ENCODE peak calls at places on chromosomes 13 and 19, in seven cellular contexts. S, N, G, I, Q, P and D are unnamed samples.

GRCh38 chr13:21348771-21349170 is 110.3 kb downstream of the ZDHHC20 start:
- DNase-seq in S (no peak), N (no peak), G (no peak), I (no peak), Q (no peak), P (no peak), D (no peak)

GRCh38 chr19:19741184-19741583 is 8.3 kb upstream of the ZNF14 start:
- DNase-seq in S (no peak), N (no peak), G (no peak), I (no peak), Q (peak; percentile 42), P (no peak), D (no peak)

GRCh38 chr13:34411881-34412280 is 530.2 kb upstream of the NBEA start:
- DNase-seq in S (no peak), N (no peak), G (no peak), I (no peak), Q (no peak), P (no peak), D (no peak)

GRCh38 chr13:21006141-21007005 is 55.0 kb downstream of the LATS2 start:
- DNase-seq in S (no peak), N (no peak), G (no peak), I (no peak), Q (no peak), P (no peak), D (peak; percentile 63)

GRCh38 chr19:19911150-19911549 is 10.4 kb downstream of the ZNF93 start:
- DNase-seq in S (no peak), N (no peak), G (no peak), I (peak; percentile 61), Q (no peak), P (no peak), D (no peak)

GRCh38 chr19:56958428-56958827 is 117.9 kb upstream of the PEG3 start:
- DNase-seq in S (no peak), N (no peak), G (no peak), I (no peak), Q (no peak), P (no peak), D (no peak)

GRCh38 chr19:6092329-6093286 is 17.7 kb downstream of the RFX2 start:
- DNase-seq in S (peak; percentile 95), N (peak; percentile 95), G (peak; percentile 75), I (peak; percentile 84), Q (no peak), P (peak; percentile 81), D (no peak)

GRCh38 chr19:47309038-47309437 is 623 bp upstream of the C5AR1 start:
- DNase-seq in S (no peak), N (peak; percentile 74), G (no peak), I (no peak), Q (no peak), P (no peak), D (no peak)

GRCh38 chr19:1236566-1236965 is 1.2 kb downstream of the CBARP start:
- DNase-seq in S (no peak), N (no peak), G (no peak), I (no peak), Q (no peak), P (no peak), D (no peak)

GRCh38 chr19:42207767-42208259 is 9.7 kb downstream of the DEDD2 start:
- DNase-seq in S (peak; percentile 32), N (no peak), G (no peak), I (peak; percentile 84), Q (no peak), P (peak; percentile 77), D (no peak)

GRCh38 chr13:30982506-30982905 is 50.0 kb downstream of the TEX26 start:
- DNase-seq in S (no peak), N (no peak), G (no peak), I (no peak), Q (no peak), P (no peak), D (no peak)

GRCh38 chr19:55253842-55254624 is 4.8 kb downstream of the PPP6R1 start:
- DNase-seq in S (peak; percentile 76), N (no peak), G (no peak), I (no peak), Q (peak; percentile 97), P (no peak), D (no peak)

GRCh38 chr13:100549316-100549715 is 39.3 kb downstream of the GGACT start:
- DNase-seq in S (no peak), N (no peak), G (no peak), I (no peak), Q (no peak), P (no peak), D (peak; percentile 38)

DNA sequence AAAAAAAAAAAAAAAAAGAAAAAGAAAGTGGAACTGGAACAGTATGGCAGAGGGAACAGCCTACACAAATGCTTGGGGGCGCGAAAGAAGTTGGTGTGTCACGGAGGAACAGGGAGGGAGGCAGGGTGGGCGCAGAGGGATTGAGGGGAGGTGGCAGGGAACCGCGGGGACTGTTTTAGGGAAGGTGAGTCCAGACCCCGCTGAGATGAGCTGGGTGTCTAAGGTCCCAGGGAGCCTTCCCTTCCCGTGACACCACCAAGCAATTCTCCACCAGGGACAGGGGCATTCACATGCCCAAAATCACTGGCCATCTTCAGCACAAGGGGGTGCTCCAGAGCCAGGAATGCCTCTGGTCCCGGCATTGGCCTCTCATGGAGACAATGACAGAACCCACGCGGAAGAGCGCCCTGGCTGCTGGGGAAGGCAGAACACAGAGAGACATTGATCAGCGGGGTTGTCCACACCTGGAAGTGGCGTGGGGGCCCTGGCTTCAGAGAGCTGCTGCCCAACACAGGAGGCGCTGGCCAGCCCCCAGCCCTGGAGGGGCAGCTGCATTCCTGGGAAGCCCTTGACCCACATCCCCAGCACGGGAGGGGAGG is 6.9 kb downstream of the PEAK3 start:
- DNase-seq in S (no peak), N (peak; percentile 82), G (peak; percentile 77), I (peak; percentile 37), Q (peak; percentile 62), P (peak; percentile 45), D (no peak)
- TF ChIP-seq CTCF in S (peak; percentile 40), N (peak; percentile 17), G (peak; percentile 37), I (peak; percentile 52), Q (peak; percentile 67), P (peak; percentile 29), D (peak; percentile 67)

DNA sequence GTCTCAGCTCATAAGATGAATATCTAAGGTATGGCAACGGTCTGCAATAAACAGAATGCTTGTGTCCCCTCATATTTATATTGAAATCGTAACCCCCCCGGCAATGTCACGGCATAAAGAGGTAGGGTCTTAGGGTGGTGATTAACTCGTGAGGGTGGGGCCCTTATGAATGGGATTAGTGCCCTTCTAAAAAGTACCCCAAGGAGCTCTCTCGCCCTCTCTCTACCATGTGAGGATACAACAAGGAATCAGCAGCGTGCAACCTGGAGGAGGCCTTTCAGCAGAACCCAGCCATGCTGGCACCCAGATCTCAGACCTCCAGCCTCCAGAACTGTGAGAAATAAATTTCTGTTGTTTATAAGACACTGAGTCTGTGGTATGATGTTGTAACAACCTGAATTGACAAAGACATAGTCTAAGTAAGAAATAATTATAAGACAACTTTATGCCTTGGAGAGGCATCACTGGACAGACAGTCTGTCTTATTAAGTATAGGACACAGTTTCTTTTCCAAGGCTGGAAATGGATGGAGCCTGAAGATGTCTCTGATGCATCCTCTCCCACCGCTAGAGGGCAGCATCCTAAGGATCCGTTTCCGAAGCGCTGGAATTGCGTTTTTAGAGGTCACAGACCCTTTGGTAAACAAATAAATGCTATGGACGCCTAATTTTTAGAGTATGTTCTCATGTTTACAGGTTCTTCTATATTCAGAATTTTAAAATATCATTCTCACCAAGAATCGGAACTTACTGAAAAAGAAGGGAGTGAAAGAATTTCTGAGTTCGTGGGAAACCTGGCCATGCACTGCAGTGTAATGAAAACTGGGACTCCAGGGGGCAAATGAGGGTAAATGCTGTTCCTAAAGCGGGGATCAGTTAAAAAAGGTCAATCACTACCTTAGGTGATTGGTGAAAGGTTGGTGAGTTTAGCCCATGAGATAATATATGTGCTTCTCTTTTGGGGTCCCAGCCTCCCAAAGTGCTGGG is 13.3 kb upstream of the LEUTX start:
- DNase-seq in S (no peak), N (no peak), G (peak; percentile 78), I (peak; percentile 16), Q (peak; percentile 61), P (peak; percentile 71), D (no peak)
- TF ChIP-seq CTCF in S (peak; percentile 57), N (peak; percentile 57), G (peak; percentile 76), I (peak; percentile 83), Q (peak; percentile 98), P (peak; percentile 70), D (peak; percentile 80)

GRCh38 chr19:43760941-43761340 is 6.2 kb upstream of the SMG9 start:
- DNase-seq in S (no peak), N (no peak), G (no peak), I (no peak), Q (no peak), P (no peak), D (no peak)

GRCh38 chr19:43762814-43763213 is 8.1 kb upstream of the SMG9 start:
- DNase-seq in S (no peak), N (no peak), G (no peak), I (no peak), Q (no peak), P (no peak), D (no peak)

GRCh38 chr19:43755256-43755801 is 567 bp upstream of the SMG9 start:
- DNase-seq in S (peak; percentile 93), N (peak; percentile 84), G (peak; percentile 85), I (peak; percentile 30), Q (peak; percentile 89), P (peak; percentile 86), D (peak; percentile 91)

GRCh38 chr19:43763473-43763939 is 8.7 kb upstream of the SMG9 start:
- DNase-seq in S (no peak), N (peak; percentile 72), G (no peak), I (peak; percentile 55), Q (no peak), P (no peak), D (no peak)

DNA sequence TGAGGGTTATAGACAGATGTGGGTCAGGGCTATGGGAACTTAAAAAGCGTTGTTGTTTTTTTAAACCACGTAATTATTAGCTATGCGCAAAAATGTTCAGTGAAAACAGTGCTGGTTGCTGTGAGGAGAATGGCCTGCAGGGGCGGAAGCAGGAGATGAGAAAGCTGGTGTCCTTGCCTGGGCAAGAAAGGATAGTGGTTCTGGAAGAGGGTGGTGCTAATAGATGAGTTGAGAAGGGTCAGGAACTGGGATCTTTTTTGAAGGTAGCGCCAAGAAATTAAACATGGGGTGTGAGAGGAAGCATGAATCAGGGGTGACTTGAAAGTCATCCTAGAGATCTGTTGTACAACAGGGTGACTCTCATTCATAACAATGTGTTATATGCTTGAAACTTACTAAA is 4.8 kb upstream of the SMG9 start:
- DNase-seq in S (no peak), N (no peak), G (no peak), I (peak; percentile 65), Q (peak; percentile 56), P (no peak), D (no peak)
- TF ChIP-seq CTCF in S (no peak), N (no peak), G (no peak), I (peak; percentile 62), Q (peak; percentile 73), P (peak; percentile 14), D (peak; percentile 63)

GRCh38 chr13:46600943-46601311 is 48.0 kb downstream of the LRCH1 start:
- DNase-seq in S (no peak), N (no peak), G (no peak), I (no peak), Q (no peak), P (no peak), D (no peak)

GRCh38 chr13:46605089-46605488 is 52.1 kb downstream of the LRCH1 start:
- DNase-seq in S (no peak), N (no peak), G (no peak), I (no peak), Q (no peak), P (no peak), D (no peak)

GRCh38 chr13:46604226-46604968 is 51.4 kb downstream of the LRCH1 start:
- DNase-seq in S (no peak), N (no peak), G (no peak), I (no peak), Q (no peak), P (no peak), D (no peak)

GRCh38 chr13:46602531-46602930 is 49.6 kb downstream of the LRCH1 start:
- DNase-seq in S (no peak), N (no peak), G (no peak), I (no peak), Q (no peak), P (no peak), D (no peak)

GRCh38 chr13:46603165-46603603 is 50.2 kb downstream of the LRCH1 start:
- DNase-seq in S (no peak), N (no peak), G (no peak), I (no peak), Q (peak; percentile 53), P (no peak), D (no peak)
- TF ChIP-seq CTCF in S (peak; percentile 19), N (no peak), G (no peak), I (peak; percentile 12), Q (peak; percentile 80), P (peak; percentile 22), D (peak; percentile 42)